ENCODE peak calls at places on chromosomes 5 and 9, in six cellular contexts. One of them, this sample, is unnamed.

GRCh38 chr9:7974335-7975005 is 174.9 kb upstream of the DMAC1 start:
- DNase-seq in foreskin fibroblast: no peak
- DNase-seq in M059J: no peak
- DNase-seq in T1000: no peak
- DNase-seq in GM19239: no peak
- DNase-seq in cerebellar cortex: no peak
- DNase-seq in this sample: no peak

GRCh38 chr5:10649518-10650410 is 85.9 kb downstream of the ANKRD33B start:
- DNase-seq in M059J: no peak
- DNase-seq in T1000: no peak
- DNase-seq in foreskin fibroblast: no peak
- DNase-seq in GM19239: no peak
- DNase-seq in cerebellar cortex: peak
- DNase-seq in this sample: no peak

GRCh38 chr9:24614070-24614469 is 68.4 kb upstream of the IZUMO3 start:
- DNase-seq in T1000: no peak
- DNase-seq in M059J: no peak
- DNase-seq in GM19239: no peak
- DNase-seq in foreskin fibroblast: no peak
- DNase-seq in cerebellar cortex: no peak
- DNase-seq in this sample: no peak

GRCh38 chr9:34512131-34513078 is 10.4 kb downstream of the ENHO start:
- DNase-seq in T1000: no peak
- DNase-seq in foreskin fibroblast: no peak
- DNase-seq in cerebellar cortex: no peak
- DNase-seq in M059J: no peak
- DNase-seq in GM19239: no peak
- DNase-seq in this sample: no peak

GRCh38 chr5:74616236-74617146 is 24.0 kb downstream of the ENC1 start:
- DNase-seq in M059J: no peak
- DNase-seq in GM19239: no peak
- DNase-seq in T1000: no peak
- DNase-seq in cerebellar cortex: no peak
- DNase-seq in foreskin fibroblast: no peak
- DNase-seq in this sample: no peak

GRCh38 chr5:152092580-152092979 is 167.9 kb upstream of the GLRA1 start:
- DNase-seq in cerebellar cortex: no peak
- DNase-seq in M059J: no peak
- DNase-seq in T1000: no peak
- DNase-seq in foreskin fibroblast: no peak
- DNase-seq in GM19239: no peak
- DNase-seq in this sample: no peak

GRCh38 chr5:174140452-174140851 is 94.9 kb downstream of the NSG2 start:
- DNase-seq in M059J: no peak
- DNase-seq in GM19239: no peak
- DNase-seq in cerebellar cortex: no peak
- DNase-seq in T1000: no peak
- DNase-seq in foreskin fibroblast: no peak
- DNase-seq in this sample: no peak

GRCh38 chr9:13427587-13427986 is 148.1 kb upstream of the MPDZ start:
- DNase-seq in foreskin fibroblast: peak
- DNase-seq in GM19239: no peak
- DNase-seq in T1000: no peak
- DNase-seq in cerebellar cortex: peak
- DNase-seq in M059J: peak
- DNase-seq in this sample: peak

GRCh38 chr5:161306354-161306990 is 240.1 kb downstream of the GABRB2 start:
- DNase-seq in T1000: no peak
- DNase-seq in cerebellar cortex: peak
- DNase-seq in GM19239: no peak
- DNase-seq in foreskin fibroblast: no peak
- DNase-seq in M059J: no peak
- DNase-seq in this sample: no peak

GRCh38 chr9:82488702-82489578 is 500.4 kb downstream of the SPATA31D1 start:
- DNase-seq in T1000: no peak
- DNase-seq in foreskin fibroblast: peak
- DNase-seq in M059J: peak
- DNase-seq in cerebellar cortex: no peak
- DNase-seq in GM19239: no peak
- DNase-seq in this sample: peak

GRCh38 chr5:140115186-140115500 is 1.2 kb downstream of the PURA start:
- DNase-seq in M059J: no peak
- DNase-seq in cerebellar cortex: no peak
- DNase-seq in foreskin fibroblast: no peak
- DNase-seq in T1000: no peak
- DNase-seq in GM19239: no peak
- DNase-seq in this sample: no peak

GRCh38 chr9:107635803-107636174 is 146.2 kb upstream of the KLF4 start:
- DNase-seq in GM19239: no peak
- DNase-seq in foreskin fibroblast: no peak
- DNase-seq in cerebellar cortex: no peak
- DNase-seq in M059J: no peak
- DNase-seq in T1000: no peak
- DNase-seq in this sample: no peak

GRCh38 chr5:50711280-50711679 is 44.8 kb downstream of the PARP8 start:
- DNase-seq in M059J: peak
- DNase-seq in GM19239: peak
- DNase-seq in cerebellar cortex: no peak
- DNase-seq in foreskin fibroblast: no peak
- DNase-seq in T1000: no peak
- DNase-seq in this sample: peak

GRCh38 chr9:30575691-30576090 is 1808.8 kb upstream of the ACO1 start:
- DNase-seq in foreskin fibroblast: no peak
- DNase-seq in GM19239: no peak
- DNase-seq in T1000: no peak
- DNase-seq in cerebellar cortex: no peak
- DNase-seq in M059J: peak
- DNase-seq in this sample: no peak

GRCh38 chr5:87899109-87900100 is 369.2 kb downstream of the TMEM161B start:
- DNase-seq in M059J: peak
- DNase-seq in foreskin fibroblast: peak
- DNase-seq in T1000: no peak
- DNase-seq in GM19239: no peak
- DNase-seq in cerebellar cortex: peak
- DNase-seq in this sample: peak

This sample was measured in A172.